ENCODE peak calls at places on chromosomes 7 and 10, in six cellular contexts. One of them, this sample, is unnamed.

GRCh38 chr10:32981760-32982159 is 23.7 kb upstream of the ITGB1 start:
- DNase-seq in HCT116: no peak
- DNase-seq in Panc1: no peak
- DNase-seq in GM12878: no peak
- DNase-seq in breast epithelium: no peak
- DNase-seq in K562: no peak
- DNase-seq in this sample: peak; percentile 50

GRCh38 chr7:99366646-99367045 is 7.9 kb upstream of the ARPC1B start:
- DNase-seq in HCT116: no peak
- DNase-seq in Panc1: no peak
- DNase-seq in GM12878: no peak
- DNase-seq in breast epithelium: no peak
- DNase-seq in K562: no peak
- DNase-seq in this sample: no peak

GRCh38 chr10:116255931-116256748 is 16.9 kb downstream of the GFRA1 start:
- DNase-seq in HCT116: no peak
- DNase-seq in Panc1: no peak
- DNase-seq in GM12878: no peak
- DNase-seq in breast epithelium: no peak
- DNase-seq in K562: no peak
- DNase-seq in this sample: no peak

GRCh38 chr10:64733980-64734379 is 1212.8 kb downstream of the REEP3 start:
- DNase-seq in HCT116: peak; percentile 33
- DNase-seq in Panc1: peak; percentile 8
- DNase-seq in GM12878: no peak
- DNase-seq in breast epithelium: no peak
- DNase-seq in K562: no peak
- DNase-seq in this sample: peak; percentile 28

GRCh38 chr10:31037749-31038148 is 6.1 kb upstream of the ZNF438 start:
- DNase-seq in HCT116: no peak
- DNase-seq in Panc1: no peak
- DNase-seq in GM12878: no peak
- DNase-seq in breast epithelium: no peak
- DNase-seq in K562: no peak
- DNase-seq in this sample: no peak

GRCh38 chr7:140074780-140075179 is 12.0 kb upstream of the PARP12 start:
- DNase-seq in HCT116: no peak
- DNase-seq in Panc1: no peak
- DNase-seq in GM12878: no peak
- DNase-seq in breast epithelium: no peak
- DNase-seq in K562: no peak
- DNase-seq in this sample: no peak

GRCh38 chr10:35219292-35219691 is 92.6 kb downstream of the CREM start:
- DNase-seq in HCT116: no peak
- DNase-seq in Panc1: no peak
- DNase-seq in GM12878: no peak
- DNase-seq in breast epithelium: no peak
- DNase-seq in K562: no peak
- DNase-seq in this sample: no peak

GRCh38 chr7:135670179-135670578 is 7.9 kb downstream of the STMP1 start:
- DNase-seq in HCT116: no peak
- DNase-seq in Panc1: no peak
- DNase-seq in GM12878: no peak
- DNase-seq in breast epithelium: no peak
- DNase-seq in K562: no peak
- DNase-seq in this sample: no peak

GRCh38 chr7:18019562-18019961 is 8.1 kb downstream of the PRPS1L1 start:
- DNase-seq in HCT116: peak; percentile 16
- DNase-seq in Panc1: no peak
- DNase-seq in GM12878: no peak
- DNase-seq in breast epithelium: no peak
- DNase-seq in K562: no peak
- DNase-seq in this sample: no peak

GRCh38 chr10:97468162-97468561 is 22.2 kb downstream of the ZDHHC16 start:
- DNase-seq in HCT116: no peak
- DNase-seq in Panc1: no peak
- DNase-seq in GM12878: peak; percentile 7
- DNase-seq in breast epithelium: no peak
- DNase-seq in K562: no peak
- DNase-seq in this sample: peak; percentile 32
- H3K4me1 ChIP-seq in HCT116: peaks cover 20% of the 10 kb centered on the region
- H3K4me1 ChIP-seq in Panc1: no peaks in the 10 kb centered on the region
- H3K4me1 ChIP-seq in GM12878: no peaks in the 10 kb centered on the region
- H3K4me1 ChIP-seq in breast epithelium: no peaks in the 10 kb centered on the region
- H3K4me1 ChIP-seq in K562: no peaks in the 10 kb centered on the region
- H3K4me1 ChIP-seq in this sample: no peaks in the 10 kb centered on the region

GRCh38 chr7:12570148-12570528 is 382 bp upstream of the SCIN start:
- DNase-seq in HCT116: no peak
- DNase-seq in Panc1: no peak
- DNase-seq in GM12878: no peak
- DNase-seq in breast epithelium: no peak
- DNase-seq in K562: no peak
- DNase-seq in this sample: peak; percentile 48

GRCh38 chr7:12572941-12573340 is 2.4 kb downstream of the SCIN start:
- DNase-seq in HCT116: no peak
- DNase-seq in Panc1: no peak
- DNase-seq in GM12878: no peak
- DNase-seq in breast epithelium: no peak
- DNase-seq in K562: no peak
- DNase-seq in this sample: no peak

GRCh38 chr7:12571691-12572090 is 1.2 kb downstream of the SCIN start:
- DNase-seq in HCT116: no peak
- DNase-seq in Panc1: no peak
- DNase-seq in GM12878: no peak
- DNase-seq in breast epithelium: no peak
- DNase-seq in K562: no peak
- DNase-seq in this sample: no peak

GRCh38 chr7:12569673-12570072 is 847 bp upstream of the SCIN start:
- DNase-seq in HCT116: no peak
- DNase-seq in Panc1: no peak
- DNase-seq in GM12878: no peak
- DNase-seq in breast epithelium: no peak
- DNase-seq in K562: no peak
- DNase-seq in this sample: no peak

GRCh38 chr7:12570529-12571461 is at the start of gene SCIN:
- DNase-seq in HCT116: no peak
- DNase-seq in Panc1: no peak
- DNase-seq in GM12878: no peak
- DNase-seq in breast epithelium: no peak
- DNase-seq in K562: no peak
- DNase-seq in this sample: peak; percentile 56
- TF ChIP-seq POLR2AphosphoS5 in HCT116: no peak
- TF ChIP-seq POLR2AphosphoS5 in Panc1: no peak
- TF ChIP-seq POLR2AphosphoS5 in GM12878: no peak
- TF ChIP-seq POLR2AphosphoS5 in breast epithelium: no peak
- TF ChIP-seq POLR2AphosphoS5 in K562: no peak
- TF ChIP-seq POLR2AphosphoS5 in this sample: no peak

GRCh38 chr10:119320981-119321380 is 113.6 kb downstream of the GRK5 start:
- DNase-seq in HCT116: no peak
- DNase-seq in Panc1: no peak
- DNase-seq in GM12878: no peak
- DNase-seq in breast epithelium: no peak
- DNase-seq in K562: no peak
- DNase-seq in this sample: no peak
- H3K4me1 ChIP-seq in HCT116: peaks cover 44% of the 10 kb centered on the region
- H3K4me1 ChIP-seq in Panc1: peaks cover 52% of the 10 kb centered on the region
- H3K4me1 ChIP-seq in GM12878: peaks cover 12% of the 10 kb centered on the region
- H3K4me1 ChIP-seq in breast epithelium: no peaks in the 10 kb centered on the region
- H3K4me1 ChIP-seq in K562: peaks cover 4% of the 10 kb centered on the region
- H3K4me1 ChIP-seq in this sample: peaks cover 47% of the 10 kb centered on the region

GRCh38 chr10:97574374-97575100 is 2.0 kb downstream of the ANKRD2 start:
- DNase-seq in HCT116: peak; percentile 85
- DNase-seq in Panc1: peak; percentile 94
- DNase-seq in GM12878: no peak
- DNase-seq in breast epithelium: peak; percentile 95
- DNase-seq in K562: no peak
- DNase-seq in this sample: peak; percentile 74
- TF ChIP-seq POLR2AphosphoS5 in HCT116: peak; percentile 80
- TF ChIP-seq POLR2AphosphoS5 in Panc1: peak; percentile 96
- TF ChIP-seq POLR2AphosphoS5 in GM12878: no peak
- TF ChIP-seq POLR2AphosphoS5 in breast epithelium: peak; percentile 50
- TF ChIP-seq POLR2AphosphoS5 in K562: no peak
- TF ChIP-seq POLR2AphosphoS5 in this sample: no peak

GRCh38 chr10:110411047-110411410 is 86.7 kb upstream of the DUSP5 start:
- DNase-seq in HCT116: peak; percentile 78
- DNase-seq in Panc1: no peak
- DNase-seq in GM12878: no peak
- DNase-seq in breast epithelium: peak; percentile 36
- DNase-seq in K562: no peak
- DNase-seq in this sample: no peak
- H3K4me1 ChIP-seq in HCT116: peaks cover 88% of the 10 kb centered on the region
- H3K4me1 ChIP-seq in Panc1: peaks cover 8% of the 10 kb centered on the region
- H3K4me1 ChIP-seq in GM12878: peaks cover 74% of the 10 kb centered on the region
- H3K4me1 ChIP-seq in breast epithelium: no peaks in the 10 kb centered on the region
- H3K4me1 ChIP-seq in K562: peaks cover 30% of the 10 kb centered on the region
- H3K4me1 ChIP-seq in this sample: peaks cover 16% of the 10 kb centered on the region

DNA sequence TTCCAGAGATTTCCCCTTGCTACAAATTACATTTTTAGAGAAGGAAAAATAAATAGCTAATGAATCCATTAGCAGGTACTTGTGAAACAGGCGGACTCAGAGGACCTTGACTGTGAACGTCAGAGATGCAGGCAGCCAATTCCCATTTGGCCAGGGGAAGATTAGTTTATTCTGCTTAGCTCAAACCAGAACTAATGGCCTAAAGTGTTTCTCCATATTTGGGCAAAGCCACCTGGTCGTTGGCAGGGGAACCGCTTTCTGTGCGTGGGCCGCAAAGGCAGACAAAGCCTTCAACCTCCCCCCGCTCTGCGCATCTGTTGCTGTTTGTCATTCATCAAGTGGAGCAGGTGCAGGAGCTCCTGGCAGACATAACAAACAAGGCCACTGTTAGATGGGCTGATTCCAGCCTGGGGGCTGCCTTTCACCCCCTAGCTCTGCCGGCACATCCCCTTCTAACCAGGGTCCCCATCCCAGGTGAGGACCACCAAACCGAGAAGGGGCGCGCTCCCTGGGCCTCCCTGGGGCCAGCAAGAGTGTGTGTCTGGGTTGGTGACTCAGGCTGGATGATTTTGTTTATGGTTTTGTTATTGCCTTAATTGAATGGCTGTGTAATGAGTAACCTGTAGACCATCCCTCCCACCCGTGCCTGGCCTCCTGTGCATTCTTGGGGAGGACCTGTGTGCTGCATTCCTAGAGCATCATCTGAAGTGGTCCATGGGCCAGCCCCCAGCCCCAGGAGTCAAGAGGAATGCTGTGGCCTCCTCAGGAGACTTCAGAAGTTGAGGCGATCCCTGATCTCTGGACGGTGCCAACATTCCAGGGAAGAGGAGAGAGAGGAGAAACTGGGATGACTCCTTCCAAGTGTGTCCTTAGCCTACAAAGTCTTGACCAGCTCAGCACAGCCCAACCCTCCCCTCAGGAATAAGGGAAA is 14.5 kb upstream of the CPA1 start:
- DNase-seq in HCT116: no peak
- DNase-seq in Panc1: no peak
- DNase-seq in GM12878: peak; percentile 51
- DNase-seq in breast epithelium: peak; percentile 73
- DNase-seq in K562: no peak
- DNase-seq in this sample: peak; percentile 28
- TF ChIP-seq POLR2AphosphoS5 in HCT116: no peak
- TF ChIP-seq POLR2AphosphoS5 in Panc1: no peak
- TF ChIP-seq POLR2AphosphoS5 in GM12878: peak; percentile 70
- TF ChIP-seq POLR2AphosphoS5 in breast epithelium: no peak
- TF ChIP-seq POLR2AphosphoS5 in K562: no peak
- TF ChIP-seq POLR2AphosphoS5 in this sample: no peak

DNA sequence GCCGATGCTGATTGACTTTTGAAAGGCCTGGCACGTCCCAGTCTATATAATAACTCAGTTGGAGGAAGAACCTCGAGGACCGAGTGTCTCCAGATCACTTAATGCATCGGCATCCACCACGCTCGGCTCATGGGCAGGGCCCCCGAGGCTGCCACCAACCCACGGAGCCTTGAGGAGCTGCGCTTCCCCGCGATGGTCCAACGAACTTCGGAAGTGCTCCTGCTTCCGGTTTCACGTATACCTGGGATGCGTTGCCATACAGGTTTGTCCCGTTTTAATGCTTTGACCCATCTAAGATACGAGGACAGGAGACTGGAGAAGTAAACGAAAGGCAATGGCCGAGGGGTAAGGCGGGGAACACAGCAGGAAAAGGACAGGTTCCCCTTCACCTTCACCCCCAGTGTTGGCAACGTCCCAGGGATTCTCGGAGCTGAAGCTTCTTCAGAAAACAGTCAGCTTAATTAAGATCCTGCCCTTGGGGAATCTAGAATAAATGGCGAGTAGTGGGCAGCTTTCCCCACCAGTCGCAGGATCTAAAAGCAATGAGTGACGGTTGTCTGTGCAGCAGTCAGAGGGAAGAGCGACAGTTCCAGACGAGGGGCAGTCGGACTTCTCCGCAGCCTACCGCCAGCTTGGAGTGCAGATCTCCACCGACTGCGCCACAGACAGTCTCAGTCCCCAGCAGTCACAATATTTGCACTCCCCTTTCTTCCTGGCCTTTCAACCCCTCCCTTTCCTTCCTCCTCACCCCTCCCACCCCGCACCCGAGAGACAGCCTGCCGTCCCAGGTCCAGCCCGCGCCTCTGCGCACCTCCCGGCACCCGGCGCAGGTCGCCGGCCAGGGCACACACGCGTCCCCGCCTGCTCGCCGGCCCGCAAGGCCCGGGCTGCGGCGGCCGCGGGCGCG is 10.7 kb upstream of the SP8 start:
- DNase-seq in HCT116: no peak
- DNase-seq in Panc1: no peak
- DNase-seq in GM12878: no peak
- DNase-seq in breast epithelium: no peak
- DNase-seq in K562: no peak
- DNase-seq in this sample: no peak
- H3K4me1 ChIP-seq in HCT116: no peaks in the 10 kb centered on the region
- H3K4me1 ChIP-seq in Panc1: no peaks in the 10 kb centered on the region
- H3K4me1 ChIP-seq in GM12878: peaks cover 3% of the 10 kb centered on the region
- H3K4me1 ChIP-seq in breast epithelium: peaks cover 8% of the 10 kb centered on the region
- H3K4me1 ChIP-seq in K562: peaks cover 8% of the 10 kb centered on the region
- H3K4me1 ChIP-seq in this sample: peaks cover 24% of the 10 kb centered on the region

GRCh38 chr7:79528421-79528820 is 75.0 kb upstream of the MAGI2 start:
- DNase-seq in HCT116: peak; percentile 44
- DNase-seq in Panc1: no peak
- DNase-seq in GM12878: no peak
- DNase-seq in breast epithelium: no peak
- DNase-seq in K562: no peak
- DNase-seq in this sample: no peak
- TF ChIP-seq POLR2AphosphoS5 in HCT116: no peak
- TF ChIP-seq POLR2AphosphoS5 in Panc1: no peak
- TF ChIP-seq POLR2AphosphoS5 in GM12878: no peak
- TF ChIP-seq POLR2AphosphoS5 in breast epithelium: no peak
- TF ChIP-seq POLR2AphosphoS5 in K562: no peak
- TF ChIP-seq POLR2AphosphoS5 in this sample: no peak

DNA sequence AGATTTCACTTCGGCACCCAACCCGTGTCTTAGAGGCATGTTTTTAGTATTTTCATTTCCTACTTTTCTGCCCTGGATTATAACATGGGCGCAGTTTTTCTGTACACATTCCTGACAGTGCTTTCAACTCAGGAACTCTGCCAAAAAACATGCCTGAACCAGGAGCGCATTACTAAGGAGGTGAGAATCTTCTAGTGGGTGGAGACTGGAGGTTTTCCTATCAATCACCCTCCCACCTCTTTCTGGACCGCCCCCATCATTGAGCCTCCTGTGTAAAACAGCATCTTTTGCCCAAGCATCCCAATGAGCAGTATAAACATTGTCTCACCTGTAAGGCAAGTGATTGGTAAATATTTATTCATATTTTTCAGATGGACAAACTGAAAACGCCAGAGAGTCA is 53.2 kb downstream of the STK17A start:
- DNase-seq in HCT116: no peak
- DNase-seq in Panc1: no peak
- DNase-seq in GM12878: no peak
- DNase-seq in breast epithelium: peak; percentile 71
- DNase-seq in K562: no peak
- DNase-seq in this sample: no peak
- H3K4me1 ChIP-seq in HCT116: peaks cover 2% of the 10 kb centered on the region
- H3K4me1 ChIP-seq in Panc1: peaks cover 7% of the 10 kb centered on the region
- H3K4me1 ChIP-seq in GM12878: peaks cover 8% of the 10 kb centered on the region
- H3K4me1 ChIP-seq in breast epithelium: no peaks in the 10 kb centered on the region
- H3K4me1 ChIP-seq in K562: no peaks in the 10 kb centered on the region
- H3K4me1 ChIP-seq in this sample: peaks cover 57% of the 10 kb centered on the region

This sample was measured in stomach.